ENCODE peak calls at places on chromosomes 7 and 10, in nine cellular contexts. V, T, P, F, E, S, G, I and L are unnamed samples.

GRCh38 chr7:131188367-131189339 is 139.0 kb upstream of the MKLN1 start:
- DNase-seq in T (peak), F (peak), E (no peak), G (no peak), S (no peak), P (no peak), V (no peak), I (no peak), L (peak)

GRCh38 chr7:102098986-102099385 is 187.7 kb upstream of the SH2B2 start:
- DNase-seq in V (no peak), S (no peak), E (no peak), T (no peak), F (no peak), G (no peak), P (no peak), I (no peak), L (no peak)

GRCh38 chr7:142796501-142797341 is 26.0 kb downstream of the PRSS2 start:
- DNase-seq in G (no peak), T (peak), I (no peak), E (no peak), S (no peak), P (no peak), V (no peak), F (no peak), L (peak)

GRCh38 chr7:20825555-20825954 is 38.9 kb upstream of the SP8 start:
- DNase-seq in T (no peak), P (no peak), S (no peak), F (no peak), I (no peak), V (no peak), E (no peak), G (no peak), L (no peak)

GRCh38 chr10:5551531-5552375 is 27.0 kb downstream of the CALML3 start:
- DNase-seq in P (no peak), T (no peak), G (peak), S (no peak), V (no peak), I (no peak), F (peak), E (no peak), L (peak)

GRCh38 chr10:71069909-71070666 is 142.3 kb upstream of the UNC5B start:
- DNase-seq in F (no peak), P (no peak), E (no peak), T (peak), I (no peak), S (no peak), V (no peak), G (no peak), L (no peak)

GRCh38 chr10:49220031-49220430 is 31.8 kb upstream of the TMEM273 start:
- DNase-seq in S (no peak), E (no peak), F (no peak), I (no peak), T (no peak), P (no peak), V (no peak), G (no peak), L (no peak)

GRCh38 chr7:85226401-85227085 is 39.7 kb upstream of the SEMA3D start:
- DNase-seq in I (no peak), V (no peak), T (no peak), P (no peak), S (no peak), G (no peak), E (no peak), F (no peak), L (no peak)

GRCh38 chr7:148303295-148304013 is 287.1 kb upstream of the C7orf33 start:
- DNase-seq in S (no peak), T (no peak), V (no peak), G (peak), P (no peak), F (no peak), I (no peak), E (no peak), L (no peak)

GRCh38 chr10:47024399-47025252 is 113.4 kb downstream of the PTPN20 start:
- DNase-seq in E (peak), T (peak), I (peak), G (peak), S (peak), P (peak), V (peak), F (peak), L (peak)

GRCh38 chr10:104256335-104257080 is 1.8 kb downstream of the GSTO1 start:
- DNase-seq in T (peak), F (no peak), G (no peak), P (no peak), E (no peak), S (no peak), V (no peak), I (no peak), L (no peak)

GRCh38 chr7:107661081-107661864 is 645 bp downstream of the SLC26A4 start:
- DNase-seq in P (peak), T (peak), I (no peak), S (peak), G (peak), F (peak), V (peak), E (peak), L (peak)

GRCh38 chr10:123038782-123039631 is 30.2 kb downstream of the ACADSB start:
- DNase-seq in P (no peak), I (no peak), E (no peak), V (no peak), T (no peak), F (no peak), G (no peak), S (no peak), L (no peak)

GRCh38 chr7:138649506-138649905 is 51.7 kb downstream of the SVOPL start:
- DNase-seq in I (no peak), V (no peak), E (no peak), F (no peak), T (no peak), G (no peak), S (no peak), P (no peak), L (no peak)

GRCh38 chr10:7561216-7561893 is 105.4 kb downstream of the ITIH5 start:
- DNase-seq in P (no peak), I (peak), G (peak), V (peak), E (no peak), T (peak), F (no peak), S (no peak), L (no peak)

GRCh38 chr7:55369427-55369826 is 4.3 kb downstream of the LANCL2 start:
- DNase-seq in S (no peak), G (no peak), E (no peak), I (no peak), P (no peak), F (no peak), T (no peak), V (no peak), L (no peak)

GRCh38 chr7:11584406-11585031 is 247.5 kb downstream of the THSD7A start:
- DNase-seq in P (no peak), S (no peak), E (no peak), I (no peak), T (no peak), F (no peak), G (no peak), V (no peak), L (no peak)

GRCh38 chr10:70863470-70864160 is 24.8 kb downstream of the PCBD1 start:
- DNase-seq in V (no peak), T (no peak), I (no peak), P (no peak), G (no peak), F (no peak), S (no peak), E (no peak), L (no peak)

GRCh38 chr7:32891800-32892520 is 400 bp upstream of the KBTBD2 start:
- DNase-seq in I (peak), V (peak), T (peak), S (peak), P (peak), E (peak), F (peak), G (peak), L (peak)

GRCh38 chr10:98892523-98892922 is 343.1 kb downstream of the HPSE2 start:
- DNase-seq in P (no peak), S (no peak), V (no peak), I (no peak), F (no peak), T (no peak), G (no peak), E (no peak), L (no peak)

GRCh38 chr10:49837685-49838084 is 75.6 kb upstream of the OGDHL start:
- DNase-seq in E (no peak), V (no peak), S (no peak), I (no peak), P (no peak), G (no peak), T (no peak), F (no peak), L (no peak)

GRCh38 chr10:35542303-35542702 is 62.8 kb upstream of the GJD4 start:
- DNase-seq in V (no peak), E (no peak), P (no peak), F (no peak), T (no peak), S (no peak), I (no peak), G (no peak), L (no peak)

GRCh38 chr10:121325490-121326231 is 272.6 kb downstream of the FGFR2 start:
- DNase-seq in V (no peak), E (no peak), I (no peak), P (no peak), F (no peak), S (no peak), G (no peak), T (no peak), L (no peak)

GRCh38 chr7:996089-996872 is 13.3 kb downstream of the CYP2W1 start:
- DNase-seq in V (no peak), T (no peak), F (no peak), I (no peak), S (no peak), E (no peak), P (no peak), G (no peak), L (no peak)

GRCh38 chr10:35498693-35499092 is 106.4 kb upstream of the GJD4 start:
- DNase-seq in I (no peak), G (no peak), S (no peak), T (no peak), P (no peak), E (no peak), F (no peak), V (no peak), L (no peak)

GRCh38 chr10:82358486-82359097 is 483.6 kb downstream of the NRG3 start:
- DNase-seq in P (no peak), G (peak), F (no peak), I (no peak), T (peak), S (no peak), V (no peak), E (no peak), L (no peak)

GRCh38 chr10:5611899-5612680 is 54.3 kb downstream of the ASB13 start:
- DNase-seq in S (no peak), E (no peak), P (no peak), T (no peak), G (no peak), I (no peak), V (no peak), F (no peak), L (no peak)

GRCh38 chr10:68924593-68924992 is 23.5 kb downstream of the DDX50 start:
- DNase-seq in V (no peak), T (peak), G (no peak), S (no peak), F (no peak), E (no peak), I (no peak), P (no peak), L (no peak)

GRCh38 chr10:123501148-123501547 is 165.0 kb upstream of the GPR26 start:
- DNase-seq in S (no peak), V (no peak), T (no peak), G (no peak), I (no peak), E (no peak), F (no peak), P (no peak), L (no peak)

GRCh38 chr10:12707461-12708185 is 293.9 kb downstream of the CCDC3 start:
- DNase-seq in E (no peak), F (peak), I (no peak), V (no peak), T (peak), G (no peak), S (peak), P (no peak), L (no peak)

GRCh38 chr10:17735166-17735941 is 16.6 kb upstream of the TMEM236 start:
- DNase-seq in I (no peak), F (no peak), G (peak), S (no peak), T (no peak), V (no peak), P (no peak), E (no peak), L (no peak)

GRCh38 chr10:131000737-131001136 is 310.8 kb downstream of the TCERG1L start:
- DNase-seq in V (no peak), E (no peak), S (no peak), F (no peak), P (no peak), I (no peak), G (no peak), T (no peak), L (no peak)

GRCh38 chr7:133481676-133482075 is 228.8 kb downstream of the EXOC4 start:
- DNase-seq in I (no peak), S (no peak), V (peak), P (no peak), G (no peak), T (peak), F (no peak), E (no peak), L (no peak)

GRCh38 chr7:139598642-139599041 is 75.2 kb downstream of the CLEC2L start:
- DNase-seq in P (no peak), F (no peak), G (no peak), I (no peak), V (no peak), E (peak), T (no peak), S (no peak), L (no peak)